ENCODE peak calls at places on chromosome 5, in seven cellular contexts. R is lower lobe of right lung; B is CD8-positive, alpha-beta memory T cell; G is neuronal stem cell; S is GM23248; F is heart right ventricle; Q is heart left ventricle. X is an unnamed sample.

GRCh38 chr5:16983022-16983639 is 47.0 kb upstream of the MYO10 start:
- DNase-seq in G (no peak), B (no peak), R (no peak), Q (no peak), S (no peak), F (no peak), X (no peak)

GRCh38 chr5:17054911-17055310 is 118.8 kb upstream of the MYO10 start:
- DNase-seq in B (no peak), S (no peak), R (no peak), Q (no peak), F (no peak), G (no peak), X (no peak)

GRCh38 chr5:169006206-169006605 is 294.7 kb downstream of the SLIT3 start:
- DNase-seq in Q (no peak), S (peak; percentile 11), B (no peak), R (no peak), G (no peak), F (no peak), X (no peak)

GRCh38 chr5:99191181-99191775 is 262.5 kb upstream of the CHD1 start:
- DNase-seq in Q (no peak), S (peak; percentile 5), F (no peak), B (no peak), G (no peak), R (no peak), X (no peak)

GRCh38 chr5:127967983-127968592 is 115.5 kb upstream of the SLC12A2 start:
- DNase-seq in F (no peak), G (no peak), Q (no peak), R (no peak), B (no peak), S (no peak), X (no peak)

GRCh38 chr5:160477266-160477970 is 55.8 kb downstream of the PTTG1 start:
- DNase-seq in B (no peak), F (no peak), R (no peak), G (no peak), Q (no peak), S (no peak), X (no peak)

GRCh38 chr5:172692981-172693380 is 51.9 kb downstream of the NEURL1B start:
- DNase-seq in B (no peak), S (no peak), F (peak; percentile 62), G (no peak), Q (no peak), R (no peak), X (no peak)

GRCh38 chr5:55143624-55144023 is 16.3 kb upstream of the GPX8 start:
- DNase-seq in R (no peak), G (no peak), F (no peak), Q (no peak), S (no peak), B (no peak), X (no peak)

GRCh38 chr5:32339198-32339597 is 26.5 kb upstream of the MTMR12 start:
- DNase-seq in Q (no peak), F (no peak), R (no peak), G (peak; percentile 42), S (peak; percentile 13), B (no peak), X (no peak)

GRCh38 chr5:170782438-170782837 is 1.1 kb upstream of the GABRP start:
- DNase-seq in G (no peak), S (no peak), R (no peak), B (no peak), Q (no peak), F (no peak), X (no peak)

GRCh38 chr5:42522783-42523182 is 99.5 kb downstream of the GHR start:
- DNase-seq in R (no peak), F (no peak), Q (no peak), S (no peak), B (no peak), G (no peak), X (no peak)

GRCh38 chr5:42518595-42519067 is 95.4 kb downstream of the GHR start:
- DNase-seq in S (peak; percentile 68), B (no peak), Q (no peak), R (no peak), F (no peak), G (no peak), X (no peak)

GRCh38 chr5:42517164-42517563 is 93.9 kb downstream of the GHR start:
- DNase-seq in S (no peak), B (no peak), G (no peak), R (no peak), Q (no peak), F (no peak), X (no peak)

GRCh38 chr5:42520957-42521356 is 97.7 kb downstream of the GHR start:
- DNase-seq in Q (no peak), R (no peak), F (no peak), B (no peak), G (no peak), S (no peak), X (no peak)

GRCh38 chr5:42520203-42520602 is 97.0 kb downstream of the GHR start:
- DNase-seq in B (no peak), F (no peak), Q (no peak), R (no peak), S (no peak), G (no peak), X (no peak)
- H3K4me1 ChIP-seq in B (no peaks in the 10 kb centered on the region), F (peaks cover 10% of the 10 kb centered on the region), Q (no peaks in the 10 kb centered on the region), R (no peaks in the 10 kb centered on the region), S (peaks cover 3% of the 10 kb centered on the region), G (no peaks in the 10 kb centered on the region), X (no peaks in the 10 kb centered on the region)

GRCh38 chr5:56479126-56479525 is 246.0 kb upstream of the ANKRD55 start:
- DNase-seq in F (no peak), G (no peak), B (no peak), Q (no peak), S (no peak), R (no peak), X (no peak)

GRCh38 chr5:56481147-56481997 is 248.2 kb upstream of the ANKRD55 start:
- DNase-seq in S (peak; percentile 64), G (peak; percentile 31), F (peak; percentile 80), R (peak; percentile 63), Q (peak; percentile 80), B (peak; percentile 28), X (no peak)

GRCh38 chr5:56480305-56481146 is 247.4 kb upstream of the ANKRD55 start:
- DNase-seq in R (peak; percentile 63), S (peak; percentile 86), G (peak; percentile 61), Q (peak; percentile 82), B (peak; percentile 9), F (peak; percentile 83), X (no peak)

GRCh38 chr5:56479701-56480304 is 246.7 kb upstream of the ANKRD55 start:
- DNase-seq in G (no peak), Q (no peak), S (no peak), B (peak; percentile 13), R (no peak), F (no peak), X (no peak)

DNA sequence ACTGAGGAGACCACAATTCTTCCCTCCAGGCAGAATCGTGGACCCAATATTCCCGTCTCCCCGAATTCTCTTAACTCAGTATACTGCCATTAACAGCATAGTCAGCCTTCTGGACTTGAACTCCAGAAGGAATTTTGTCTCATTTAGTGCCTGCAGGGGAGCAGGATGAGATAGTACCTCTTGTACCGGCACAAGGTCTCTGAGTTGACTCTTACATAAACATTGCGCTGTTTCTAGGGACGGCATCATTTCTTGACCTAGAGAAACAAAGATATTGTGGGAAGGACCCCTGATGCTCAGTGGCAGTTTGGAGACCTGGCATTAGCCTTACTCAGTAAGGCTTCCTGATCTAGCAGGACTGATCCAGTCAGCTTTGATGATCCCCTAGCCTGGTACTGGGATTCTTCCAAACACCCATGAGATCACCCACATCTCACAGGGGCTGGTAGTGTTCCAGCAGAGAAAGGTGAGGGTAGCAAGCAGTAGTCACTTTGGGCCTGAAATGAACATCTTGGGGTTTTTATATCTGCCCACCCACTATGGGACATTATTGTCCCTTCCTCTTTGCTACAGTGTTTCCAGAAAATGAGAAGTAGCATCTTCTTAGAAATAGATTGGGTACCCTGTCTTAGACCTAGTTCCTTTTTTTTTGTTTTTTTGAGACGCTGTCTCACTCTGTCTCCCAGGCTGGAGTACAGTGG is 249.0 kb upstream of the ANKRD55 start:
- DNase-seq in Q (no peak), G (no peak), S (peak; percentile 19), R (no peak), B (no peak), F (no peak), X (no peak)
- H3K4me1 ChIP-seq in Q (peaks cover 5% of the 10 kb centered on the region), G (peaks cover 3% of the 10 kb centered on the region), S (no peaks in the 10 kb centered on the region), R (peaks cover 24% of the 10 kb centered on the region), B (peaks cover 34% of the 10 kb centered on the region), F (peaks cover 9% of the 10 kb centered on the region), X (peaks cover 2% of the 10 kb centered on the region)

GRCh38 chr5:68658810-68659372 is 434.9 kb upstream of the SLC30A5 start:
- DNase-seq in F (no peak), S (no peak), Q (no peak), G (no peak), B (no peak), R (no peak), X (no peak)

GRCh38 chr5:68656936-68657857 is 436.6 kb upstream of the SLC30A5 start:
- DNase-seq in R (no peak), B (no peak), F (no peak), Q (no peak), G (no peak), S (no peak), X (no peak)

GRCh38 chr5:68648944-68649874 is 433.7 kb downstream of the PIK3R1 start:
- DNase-seq in Q (no peak), S (no peak), G (no peak), F (no peak), R (no peak), B (no peak), X (no peak)

GRCh38 chr5:68652507-68652906 is 437.0 kb downstream of the PIK3R1 start:
- DNase-seq in S (peak; percentile 44), F (no peak), B (no peak), Q (no peak), R (no peak), G (no peak), X (no peak)

DNA sequence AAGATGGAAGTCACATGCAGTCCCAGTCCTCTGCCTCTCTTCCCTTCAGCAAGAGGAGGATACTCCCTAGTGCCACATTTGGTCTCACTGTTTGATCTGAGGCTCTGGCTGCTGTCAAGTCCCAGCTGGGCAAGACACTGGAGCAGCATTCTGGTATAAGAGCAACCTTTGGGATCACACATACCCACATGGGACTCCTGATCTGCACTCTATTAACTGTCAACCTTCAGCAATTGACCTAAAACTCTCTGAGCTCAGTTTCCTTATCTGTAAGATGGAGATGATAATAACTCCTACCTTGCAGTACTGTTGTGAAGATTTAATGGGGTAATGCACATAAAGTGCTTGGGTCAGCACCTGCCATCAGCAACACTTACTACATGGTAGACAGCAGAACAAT is 437.9 kb downstream of the PIK3R1 start:
- DNase-seq in F (no peak), Q (no peak), R (no peak), G (no peak), B (no peak), S (no peak), X (no peak)
- H3K4me1 ChIP-seq in F (no peaks in the 10 kb centered on the region), Q (no peaks in the 10 kb centered on the region), R (no peaks in the 10 kb centered on the region), G (no peaks in the 10 kb centered on the region), B (no peaks in the 10 kb centered on the region), S (no peaks in the 10 kb centered on the region), X (no peaks in the 10 kb centered on the region)

DNA sequence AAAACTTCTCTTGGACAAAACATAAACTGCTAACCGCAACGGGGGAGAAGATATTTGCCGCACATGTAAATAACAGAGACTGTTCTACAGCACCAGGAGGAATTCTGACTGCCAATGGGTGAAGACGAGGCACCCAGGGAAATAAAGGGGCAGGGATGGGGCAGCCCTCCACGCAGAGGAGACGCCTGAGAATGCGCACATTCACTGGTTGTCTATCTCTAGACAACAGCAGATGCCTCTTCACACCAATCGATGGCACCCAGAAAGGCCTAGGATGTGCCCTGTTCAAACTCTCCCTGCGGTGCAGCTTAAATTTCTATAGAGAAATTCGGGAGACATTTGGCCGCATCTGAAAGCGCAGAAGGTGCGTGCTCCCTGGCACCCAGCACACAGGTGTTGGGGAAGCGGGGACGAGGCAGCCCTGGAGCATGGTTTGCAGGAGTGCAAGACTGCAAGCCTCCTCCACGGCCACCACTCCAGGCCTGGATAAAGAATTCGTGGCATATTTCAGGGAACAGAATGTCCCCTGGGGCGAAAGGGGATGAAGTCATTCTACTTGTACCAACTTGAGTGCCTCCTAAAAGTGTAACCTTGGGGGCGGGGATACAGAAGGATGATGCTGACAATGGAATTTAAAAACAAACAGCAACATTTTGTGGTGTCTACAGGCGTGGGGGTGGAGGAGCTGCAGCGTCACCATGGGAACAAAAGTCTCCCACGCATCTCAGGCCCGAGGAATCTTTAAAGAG is 6.3 kb upstream of the IRX2 start:
- DNase-seq in B (no peak), Q (no peak), R (peak; percentile 77), F (no peak), S (peak; percentile 97), G (no peak), X (no peak)
- H3K4me1 ChIP-seq in B (no peaks in the 10 kb centered on the region), Q (no peaks in the 10 kb centered on the region), R (peaks cover 13% of the 10 kb centered on the region), F (peaks cover 6% of the 10 kb centered on the region), S (peaks cover 38% of the 10 kb centered on the region), G (peaks cover 17% of the 10 kb centered on the region), X (no peaks in the 10 kb centered on the region)

X was measured in Panc1.